ENCODE peak calls at places on chromosome 11, in four cellular contexts. One of them, this sample, is unnamed.

GRCh38 chr11:94563848-94564442 is 3.2 kb upstream of the PIWIL4 start:
- DNase-seq in GM12865: no peak
- DNase-seq in cardiac muscle cell: no peak
- DNase-seq in foreskin fibroblast: no peak
- DNase-seq in this sample: no peak

GRCh38 chr11:75565221-75565814 is 3.3 kb downstream of the SERPINH1 start:
- DNase-seq in GM12865: no peak
- DNase-seq in foreskin fibroblast: peak
- DNase-seq in cardiac muscle cell: peak
- DNase-seq in this sample: no peak

GRCh38 chr11:131999084-131999483 is 628.7 kb downstream of the NTM start:
- DNase-seq in cardiac muscle cell: peak
- DNase-seq in foreskin fibroblast: peak
- DNase-seq in GM12865: no peak
- DNase-seq in this sample: no peak

GRCh38 chr11:67277231-67277961 is 11.1 kb downstream of the GRK2 start:
- DNase-seq in cardiac muscle cell: peak
- DNase-seq in foreskin fibroblast: peak
- DNase-seq in GM12865: peak
- DNase-seq in this sample: no peak

GRCh38 chr11:18594999-18595749 is 4.4 kb upstream of the MISFA start:
- DNase-seq in cardiac muscle cell: no peak
- DNase-seq in foreskin fibroblast: peak
- DNase-seq in GM12865: no peak
- DNase-seq in this sample: peak

GRCh38 chr11:32466279-32466915 is 31.1 kb upstream of the WT1 start:
- DNase-seq in cardiac muscle cell: peak
- DNase-seq in GM12865: no peak
- DNase-seq in foreskin fibroblast: no peak
- DNase-seq in this sample: peak

GRCh38 chr11:73894725-73895335 is 18.0 kb downstream of the PAAF1 start:
- DNase-seq in GM12865: no peak
- DNase-seq in cardiac muscle cell: no peak
- DNase-seq in foreskin fibroblast: peak
- DNase-seq in this sample: peak

GRCh38 chr11:131195801-131196517 is 174.5 kb upstream of the NTM start:
- DNase-seq in cardiac muscle cell: peak
- DNase-seq in GM12865: no peak
- DNase-seq in foreskin fibroblast: peak
- DNase-seq in this sample: peak

GRCh38 chr11:125304111-125304639 is 139.6 kb downstream of the PKNOX2 start:
- DNase-seq in GM12865: no peak
- DNase-seq in foreskin fibroblast: no peak
- DNase-seq in cardiac muscle cell: peak
- DNase-seq in this sample: no peak

GRCh38 chr11:83023410-83023809 is 48.3 kb downstream of the RAB30 start:
- DNase-seq in GM12865: no peak
- DNase-seq in cardiac muscle cell: no peak
- DNase-seq in foreskin fibroblast: no peak
- DNase-seq in this sample: no peak

GRCh38 chr11:35553831-35554230 is 28.4 kb upstream of the PAMR1 start:
- DNase-seq in foreskin fibroblast: peak
- DNase-seq in GM12865: no peak
- DNase-seq in cardiac muscle cell: peak
- DNase-seq in this sample: peak

GRCh38 chr11:73288197-73288872 is 16.2 kb downstream of the P2RY6 start:
- DNase-seq in GM12865: no peak
- DNase-seq in cardiac muscle cell: no peak
- DNase-seq in foreskin fibroblast: no peak
- DNase-seq in this sample: no peak

GRCh38 chr11:94049351-94049750 is 28.2 kb downstream of the HEPHL1 start:
- DNase-seq in GM12865: no peak
- DNase-seq in foreskin fibroblast: no peak
- DNase-seq in cardiac muscle cell: no peak
- DNase-seq in this sample: no peak

GRCh38 chr11:84721561-84721961 is 905.6 kb downstream of the DLG2 start:
- DNase-seq in cardiac muscle cell: no peak
- DNase-seq in foreskin fibroblast: no peak
- DNase-seq in GM12865: no peak
- DNase-seq in this sample: no peak

GRCh38 chr11:66969584-66970205 is 5.4 kb upstream of the C11orf86 start:
- DNase-seq in foreskin fibroblast: peak
- DNase-seq in GM12865: no peak
- DNase-seq in cardiac muscle cell: peak
- DNase-seq in this sample: peak

GRCh38 chr11:44573333-44573732 is 7.9 kb downstream of the CD82 start:
- DNase-seq in cardiac muscle cell: no peak
- DNase-seq in GM12865: no peak
- DNase-seq in foreskin fibroblast: no peak
- DNase-seq in this sample: no peak

GRCh38 chr11:17528181-17528691 is 16.0 kb downstream of the USH1C start:
- DNase-seq in cardiac muscle cell: peak
- DNase-seq in GM12865: peak
- DNase-seq in foreskin fibroblast: peak
- DNase-seq in this sample: no peak

GRCh38 chr11:33319965-33320813 is 63.0 kb downstream of the HIPK3 start:
- DNase-seq in foreskin fibroblast: no peak
- DNase-seq in GM12865: peak
- DNase-seq in cardiac muscle cell: no peak
- DNase-seq in this sample: no peak

GRCh38 chr11:134529212-134530096 is 117.4 kb upstream of the B3GAT1 start:
- DNase-seq in GM12865: no peak
- DNase-seq in foreskin fibroblast: no peak
- DNase-seq in cardiac muscle cell: no peak
- DNase-seq in this sample: no peak

GRCh38 chr11:26276798-26277424 is 55.0 kb upstream of the ANO3 start:
- DNase-seq in foreskin fibroblast: peak
- DNase-seq in cardiac muscle cell: peak
- DNase-seq in GM12865: peak
- DNase-seq in this sample: peak

GRCh38 chr11:116052603-116053537 is 548.7 kb upstream of the CADM1 start:
- DNase-seq in cardiac muscle cell: no peak
- DNase-seq in GM12865: no peak
- DNase-seq in foreskin fibroblast: no peak
- DNase-seq in this sample: no peak

GRCh38 chr11:114346709-114347141 is 50.5 kb downstream of the NNMT start:
- DNase-seq in foreskin fibroblast: peak
- DNase-seq in cardiac muscle cell: no peak
- DNase-seq in GM12865: no peak
- DNase-seq in this sample: no peak

GRCh38 chr11:32487270-32487669 is 51.9 kb upstream of the WT1 start:
- DNase-seq in foreskin fibroblast: no peak
- DNase-seq in GM12865: peak
- DNase-seq in cardiac muscle cell: peak
- DNase-seq in this sample: no peak

GRCh38 chr11:20156876-20157613 is 3.2 kb downstream of the DBX1 start:
- DNase-seq in GM12865: peak
- DNase-seq in cardiac muscle cell: no peak
- DNase-seq in foreskin fibroblast: no peak
- DNase-seq in this sample: no peak

GRCh38 chr11:108549319-108549885 is 44.2 kb downstream of the EXPH5 start:
- DNase-seq in cardiac muscle cell: no peak
- DNase-seq in foreskin fibroblast: no peak
- DNase-seq in GM12865: no peak
- DNase-seq in this sample: no peak

GRCh38 chr11:57116654-57117053 is 65.1 kb upstream of the LRRC55 start:
- DNase-seq in cardiac muscle cell: peak
- DNase-seq in GM12865: peak
- DNase-seq in foreskin fibroblast: peak
- DNase-seq in this sample: no peak

GRCh38 chr11:110571286-110571685 is 141.0 kb downstream of the ARHGAP20 start:
- DNase-seq in foreskin fibroblast: no peak
- DNase-seq in cardiac muscle cell: no peak
- DNase-seq in GM12865: no peak
- DNase-seq in this sample: no peak

GRCh38 chr11:16606784-16607674 is 131.4 kb upstream of the C11orf58 start:
- DNase-seq in cardiac muscle cell: peak
- DNase-seq in foreskin fibroblast: peak
- DNase-seq in GM12865: no peak
- DNase-seq in this sample: no peak

GRCh38 chr11:119371778-119372182 is 9.7 kb downstream of the USP2 start:
- DNase-seq in foreskin fibroblast: peak
- DNase-seq in cardiac muscle cell: no peak
- DNase-seq in GM12865: no peak
- DNase-seq in this sample: no peak

GRCh38 chr11:76794371-76795284 is 11.5 kb downstream of the TSKU start:
- DNase-seq in GM12865: no peak
- DNase-seq in cardiac muscle cell: no peak
- DNase-seq in foreskin fibroblast: no peak
- DNase-seq in this sample: no peak

GRCh38 chr11:43367382-43368178 is 8.9 kb downstream of the TTC17 start:
- DNase-seq in GM12865: peak
- DNase-seq in cardiac muscle cell: peak
- DNase-seq in foreskin fibroblast: peak
- DNase-seq in this sample: no peak

GRCh38 chr11:68142028-68142412 is 20.8 kb upstream of the CHKA start:
- DNase-seq in foreskin fibroblast: no peak
- DNase-seq in GM12865: peak
- DNase-seq in cardiac muscle cell: no peak
- DNase-seq in this sample: no peak

GRCh38 chr11:109424893-109425292 is 2.9 kb downstream of the C11orf87 start:
- DNase-seq in GM12865: peak
- DNase-seq in foreskin fibroblast: no peak
- DNase-seq in cardiac muscle cell: no peak
- DNase-seq in this sample: no peak

GRCh38 chr11:6925636-6926207 is 504 bp upstream of the ZNF215 start:
- DNase-seq in foreskin fibroblast: peak
- DNase-seq in cardiac muscle cell: peak
- DNase-seq in GM12865: peak
- DNase-seq in this sample: no peak

GRCh38 chr11:45056529-45056928 is 89.9 kb upstream of the PRDM11 start:
- DNase-seq in GM12865: no peak
- DNase-seq in foreskin fibroblast: no peak
- DNase-seq in cardiac muscle cell: no peak
- DNase-seq in this sample: no peak

GRCh38 chr11:119316017-119316728 is 757 bp downstream of the MCAM start:
- DNase-seq in foreskin fibroblast: no peak
- DNase-seq in GM12865: no peak
- DNase-seq in cardiac muscle cell: no peak
- DNase-seq in this sample: no peak

GRCh38 chr11:62392944-62393628 is 25.7 kb upstream of the SCGB1A1 start:
- DNase-seq in foreskin fibroblast: no peak
- DNase-seq in GM12865: peak
- DNase-seq in cardiac muscle cell: no peak
- DNase-seq in this sample: no peak
- TF ChIP-seq CTCF in foreskin fibroblast: no peak
- TF ChIP-seq CTCF in GM12865: peak
- TF ChIP-seq CTCF in cardiac muscle cell: no peak
- TF ChIP-seq CTCF in this sample: no peak

GRCh38 chr11:92504004-92504403 is 279.4 kb downstream of the FAT3 start:
- DNase-seq in GM12865: no peak
- DNase-seq in foreskin fibroblast: no peak
- DNase-seq in cardiac muscle cell: no peak
- DNase-seq in this sample: no peak

GRCh38 chr11:92501346-92501745 is 276.7 kb downstream of the FAT3 start:
- DNase-seq in cardiac muscle cell: no peak
- DNase-seq in GM12865: no peak
- DNase-seq in foreskin fibroblast: no peak
- DNase-seq in this sample: no peak

GRCh38 chr11:92495107-92495793 is 270.6 kb downstream of the FAT3 start:
- DNase-seq in cardiac muscle cell: no peak
- DNase-seq in foreskin fibroblast: no peak
- DNase-seq in GM12865: no peak
- DNase-seq in this sample: no peak

GRCh38 chr11:92504534-92504933 is 279.9 kb downstream of the FAT3 start:
- DNase-seq in foreskin fibroblast: no peak
- DNase-seq in cardiac muscle cell: no peak
- DNase-seq in GM12865: no peak
- DNase-seq in this sample: no peak

GRCh38 chr11:92500463-92500862 is 275.8 kb downstream of the FAT3 start:
- DNase-seq in GM12865: no peak
- DNase-seq in foreskin fibroblast: no peak
- DNase-seq in cardiac muscle cell: no peak
- DNase-seq in this sample: no peak
- H3K4me3 ChIP-seq in GM12865: no peak
- H3K4me3 ChIP-seq in foreskin fibroblast: no peak
- H3K4me3 ChIP-seq in cardiac muscle cell: no peak
- H3K4me3 ChIP-seq in this sample: no peak

GRCh38 chr11:1640076-1640946 is 10.7 kb downstream of the KRTAP5-5 start:
- DNase-seq in foreskin fibroblast: peak
- DNase-seq in GM12865: peak
- DNase-seq in cardiac muscle cell: peak
- DNase-seq in this sample: no peak
- TF ChIP-seq CTCF in foreskin fibroblast: peak
- TF ChIP-seq CTCF in GM12865: peak
- TF ChIP-seq CTCF in cardiac muscle cell: peak
- TF ChIP-seq CTCF in this sample: peak

GRCh38 chr11:560305-561147 is at the start of the genes LMNTD2 and RASSF7:
- DNase-seq in cardiac muscle cell: peak
- DNase-seq in GM12865: peak
- DNase-seq in foreskin fibroblast: peak
- DNase-seq in this sample: no peak

GRCh38 chr11:557328-558132 is 3.0 kb downstream of the LMNTD2 start:
- DNase-seq in GM12865: no peak
- DNase-seq in cardiac muscle cell: no peak
- DNase-seq in foreskin fibroblast: no peak
- DNase-seq in this sample: no peak

GRCh38 chr11:559712-560304 is 730 bp downstream of the LMNTD2 start:
- DNase-seq in foreskin fibroblast: no peak
- DNase-seq in GM12865: no peak
- DNase-seq in cardiac muscle cell: no peak
- DNase-seq in this sample: no peak

GRCh38 chr11:558503-558902 is 2.0 kb downstream of the LMNTD2 start:
- DNase-seq in GM12865: no peak
- DNase-seq in cardiac muscle cell: no peak
- DNase-seq in foreskin fibroblast: no peak
- DNase-seq in this sample: no peak

GRCh38 chr11:559020-559620 is 1.4 kb downstream of the LMNTD2 start:
- DNase-seq in foreskin fibroblast: no peak
- DNase-seq in cardiac muscle cell: no peak
- DNase-seq in GM12865: no peak
- DNase-seq in this sample: no peak
- H3K4me3 ChIP-seq in foreskin fibroblast: no peak
- H3K4me3 ChIP-seq in cardiac muscle cell: no peak
- H3K4me3 ChIP-seq in GM12865: no peak
- H3K4me3 ChIP-seq in this sample: no peak

GRCh38 chr11:69644962-69645675 is 4.2 kb downstream of the CCND1 start:
- DNase-seq in foreskin fibroblast: no peak
- DNase-seq in cardiac muscle cell: no peak
- DNase-seq in GM12865: no peak
- DNase-seq in this sample: no peak
- TF ChIP-seq CTCF in foreskin fibroblast: no peak
- TF ChIP-seq CTCF in cardiac muscle cell: no peak
- TF ChIP-seq CTCF in GM12865: no peak
- TF ChIP-seq CTCF in this sample: no peak

GRCh38 chr11:4186464-4187054 is 92.0 kb downstream of the RRM1 start:
- DNase-seq in cardiac muscle cell: no peak
- DNase-seq in GM12865: no peak
- DNase-seq in foreskin fibroblast: no peak
- DNase-seq in this sample: no peak
- H3K4me3 ChIP-seq in cardiac muscle cell: peak
- H3K4me3 ChIP-seq in GM12865: no peak
- H3K4me3 ChIP-seq in foreskin fibroblast: peak
- H3K4me3 ChIP-seq in this sample: peak